ENCODE peak calls at places on chromosome 22, in nine cellular contexts. F, J, L, D, O, G, B, I and T are unnamed samples. For H3K4me1 and H3K27me3, the result is how much of the 10 kb centered on the place peaks cover.

GRCh38 chr22:45579306-45579705 is 76.6 kb downstream of the FBLN1 start:
- DNase-seq in O (no peak), G (no peak), L (no peak), B (no peak), I (no peak), D (no peak), J (no peak), F (no peak), T (no peak)

GRCh38 chr22:29704528-29705285 is 15.1 kb upstream of the CABP7 start:
- DNase-seq in G (peak), O (no peak), B (peak), D (no peak), L (no peak), J (peak), I (no peak), F (peak), T (no peak)

GRCh38 chr22:44595841-44596341 is 97.9 kb upstream of the RTL6 start:
- DNase-seq in O (no peak), J (peak), G (peak), D (no peak), L (no peak), I (peak), B (no peak), F (no peak), T (no peak)

GRCh38 chr22:19853879-19854777 is 546 bp downstream of the GNB1L start:
- DNase-seq in G (peak), D (peak), F (peak), L (peak), I (no peak), J (no peak), O (no peak), B (no peak), T (no peak)

GRCh38 chr22:17369553-17370035 is 334 bp downstream of the CECR2 start:
- DNase-seq in F (no peak), B (no peak), O (peak), G (peak), D (no peak), J (no peak), I (no peak), L (no peak), T (peak)

GRCh38 chr22:22074634-22075381 is 92.2 kb upstream of the TOP3B start:
- DNase-seq in L (no peak), I (no peak), J (no peak), D (no peak), B (no peak), O (no peak), F (no peak), G (no peak), T (no peak)

GRCh38 chr22:46471901-46472721 is 65.3 kb downstream of the CELSR1 start:
- DNase-seq in G (no peak), L (no peak), D (peak), I (no peak), J (no peak), O (no peak), F (no peak), B (no peak), T (no peak)

GRCh38 chr22:17905445-17905844 is 118.9 kb downstream of the MICAL3 start:
- DNase-seq in D (no peak), B (no peak), G (no peak), F (no peak), L (no peak), J (no peak), O (no peak), I (no peak), T (no peak)

GRCh38 chr22:30998329-30998728 is 29.3 kb downstream of the TUG1 start:
- DNase-seq in L (no peak), G (no peak), J (no peak), F (no peak), O (no peak), D (no peak), B (no peak), I (no peak), T (no peak)

GRCh38 chr22:36612458-36612857 is 83.5 kb upstream of the EIF3D start:
- DNase-seq in B (no peak), J (peak), D (no peak), O (no peak), G (peak), I (no peak), F (no peak), L (no peak), T (no peak)

GRCh38 chr22:37337204-37337943 is 55.1 kb downstream of the CYTH4 start:
- DNase-seq in F (no peak), I (no peak), L (no peak), D (no peak), J (peak), B (no peak), G (no peak), O (no peak), T (no peak)

GRCh38 chr22:37199839-37200161 is 11.8 kb upstream of the C1QTNF6 start:
- DNase-seq in G (peak), F (no peak), O (no peak), J (no peak), L (no peak), D (no peak), B (no peak), I (no peak), T (no peak)

GRCh38 chr22:29742319-29742718 is 22.5 kb downstream of the CABP7 start:
- DNase-seq in D (no peak), O (no peak), F (no peak), B (no peak), L (no peak), G (no peak), I (no peak), J (no peak), T (no peak)

GRCh38 chr22:42947211-42947990 is 67.5 kb downstream of the PACSIN2 start:
- DNase-seq in G (peak), F (peak), I (peak), D (peak), L (peak), B (no peak), J (peak), O (no peak), T (peak)

GRCh38 chr22:30591588-30592359 is at the start of gene PES1:
- DNase-seq in J (peak), F (peak), B (peak), I (peak), D (peak), G (peak), O (peak), L (peak), T (peak)

GRCh38 chr22:17559188-17559587 is 4.1 kb upstream of the SLC25A18 start:
- DNase-seq in B (no peak), I (no peak), O (no peak), L (no peak), F (no peak), D (no peak), J (no peak), G (no peak), T (no peak)

DNA sequence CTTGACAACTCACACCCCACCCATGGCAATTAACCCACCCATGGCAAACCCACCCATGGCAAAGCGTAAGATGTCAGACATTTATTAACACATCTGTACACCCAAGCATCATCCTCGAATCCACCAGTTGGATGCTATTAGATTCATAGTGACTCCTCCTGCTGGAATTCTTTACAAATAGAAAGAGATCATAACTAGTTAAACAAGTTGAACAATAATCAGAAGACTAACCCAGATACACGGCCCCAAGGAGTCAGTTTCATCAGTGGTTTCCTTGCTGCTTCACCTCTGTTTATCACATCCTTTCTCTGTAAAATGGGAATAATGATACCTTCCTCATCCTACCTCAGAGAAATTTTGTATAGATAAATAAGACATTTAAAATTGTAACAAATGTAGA is 5.1 kb downstream of the GTPBP1 start:
- DNase-seq in G (no peak), D (no peak), B (peak), I (no peak), J (no peak), L (no peak), F (no peak), O (no peak), T (no peak)
- H3K4me1 ChIP-seq in G (under half), D (under half), B (under half), I (under half), J (under half), L (half or more), F (half or more), O (under half), T (under half)

GRCh38 chr22:32474635-32475427 is at the start of gene FBXO7:
- DNase-seq in J (peak), F (peak), I (peak), B (peak), L (peak), O (peak), G (peak), D (peak), T (peak)
- TF ChIP-seq POLR2A in J (peak), F (no peak), I (peak), B (peak), L (peak), O (peak), G (peak), D (peak), T (peak)

GRCh38 chr22:49132009-49132408 is 695.7 kb downstream of the BRD1 start:
- DNase-seq in B (peak), L (no peak), J (no peak), D (no peak), I (no peak), G (no peak), O (no peak), F (no peak), T (no peak)
- H3K27me3 ChIP-seq in B (under half), L (under half), J (under half), D (half or more), I (under half), G (under half), O (under half), F (half or more), T (under half)

DNA sequence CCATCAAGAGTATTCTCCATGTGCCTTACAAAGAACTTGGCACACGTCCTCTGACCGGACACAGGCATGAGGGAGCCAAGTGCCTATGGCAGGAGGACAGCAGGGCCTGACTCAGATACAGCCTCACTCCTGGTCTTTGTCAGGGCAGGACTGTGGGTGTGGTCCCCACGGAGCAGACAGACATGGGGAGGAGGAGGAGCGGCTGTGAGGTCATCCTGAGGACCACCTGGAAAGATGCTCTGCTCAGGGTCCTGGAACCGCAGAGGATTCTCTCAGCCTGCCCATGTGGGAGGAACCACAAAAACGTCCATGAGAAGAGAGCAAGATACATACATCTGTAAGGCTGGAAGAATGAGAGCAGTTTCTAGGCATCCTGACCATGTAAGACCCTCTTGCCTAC is 576.3 kb downstream of the BRD1 start:
- DNase-seq in F (peak), L (peak), G (no peak), J (no peak), D (no peak), O (no peak), B (no peak), I (no peak), T (no peak)
- H3K4me1 ChIP-seq in F (under half), L (under half), G (under half), J (under half), D (under half), O (under half), B (under half), I (under half), T (under half)

DNA sequence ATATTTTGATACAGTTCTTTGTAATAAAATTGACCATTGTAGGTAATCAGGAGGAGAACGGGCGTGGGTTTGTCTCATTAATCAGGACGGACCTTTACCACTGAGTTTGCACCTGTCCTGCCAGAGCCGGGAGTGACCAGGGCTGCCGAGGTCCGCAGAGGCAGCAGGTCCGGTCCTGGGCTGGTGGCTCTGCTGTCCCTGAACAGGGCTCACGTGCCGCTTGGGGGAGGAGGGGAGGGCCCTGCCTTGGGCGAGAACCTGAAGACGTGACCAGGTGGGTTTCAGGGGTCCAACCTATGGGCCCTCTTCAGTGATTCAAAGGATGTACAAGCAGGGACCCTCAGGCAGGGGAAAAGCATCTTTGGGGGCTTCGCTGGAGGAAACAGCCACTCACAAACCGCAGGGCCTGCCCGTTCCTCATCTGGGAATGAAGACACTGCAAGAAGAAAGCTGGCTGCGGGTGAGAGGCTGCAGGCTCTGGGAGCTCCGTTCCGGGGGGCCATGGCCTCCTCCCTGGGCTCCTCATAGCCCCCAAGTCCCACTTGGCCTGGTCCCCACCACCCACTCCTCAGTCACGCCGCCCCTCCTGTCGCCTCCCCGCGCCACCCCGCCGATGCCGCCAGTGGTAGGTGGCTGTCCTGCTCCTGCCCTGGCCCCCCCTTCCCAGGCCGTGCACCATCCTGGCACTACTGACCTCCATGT is 9.2 kb downstream of the CRELD2 start:
- DNase-seq in O (no peak), F (no peak), B (no peak), I (no peak), D (no peak), L (no peak), G (no peak), J (no peak), T (no peak)
- TF ChIP-seq POLR2A in O (no peak), F (no peak), B (no peak), I (no peak), D (no peak), L (no peak), G (no peak), J (no peak), T (no peak)